ENCODE peak calls at places on chromosomes 13 and 19, in six cellular contexts. One of them, this sample, is unnamed.

GRCh38 chr19:15419413-15420025 is 731 bp upstream of the AKAP8L start:
- DNase-seq in T-helper 1 cell: no peak
- DNase-seq in EL: peak
- DNase-seq in mesothelial cell of epicardium: no peak
- DNase-seq in effector memory CD8-positive, alpha-beta T cell: no peak
- DNase-seq in activated T-cell treated with anti-CD3 and anti-CD28 coated beads for 48 hours: no peak
- DNase-seq in this sample: peak

GRCh38 chr13:20159646-20160345 is 1.1 kb downstream of the GJA3 start:
- DNase-seq in T-helper 1 cell: no peak
- DNase-seq in EL: peak
- DNase-seq in mesothelial cell of epicardium: no peak
- DNase-seq in effector memory CD8-positive, alpha-beta T cell: no peak
- DNase-seq in activated T-cell treated with anti-CD3 and anti-CD28 coated beads for 48 hours: no peak
- DNase-seq in this sample: peak

GRCh38 chr13:60572003-60572792 is 175.2 kb downstream of the TDRD3 start:
- DNase-seq in T-helper 1 cell: no peak
- DNase-seq in EL: peak
- DNase-seq in mesothelial cell of epicardium: no peak
- DNase-seq in effector memory CD8-positive, alpha-beta T cell: no peak
- DNase-seq in activated T-cell treated with anti-CD3 and anti-CD28 coated beads for 48 hours: no peak
- DNase-seq in this sample: peak

GRCh38 chr19:48881741-48882657 is 9.8 kb downstream of the PPP1R15A start:
- DNase-seq in T-helper 1 cell: no peak
- DNase-seq in EL: no peak
- DNase-seq in mesothelial cell of epicardium: no peak
- DNase-seq in effector memory CD8-positive, alpha-beta T cell: no peak
- DNase-seq in activated T-cell treated with anti-CD3 and anti-CD28 coated beads for 48 hours: no peak
- DNase-seq in this sample: peak

GRCh38 chr19:46159418-46159817 is 11.4 kb downstream of the IGFL2 start:
- DNase-seq in T-helper 1 cell: no peak
- DNase-seq in EL: no peak
- DNase-seq in mesothelial cell of epicardium: no peak
- DNase-seq in effector memory CD8-positive, alpha-beta T cell: no peak
- DNase-seq in activated T-cell treated with anti-CD3 and anti-CD28 coated beads for 48 hours: no peak
- DNase-seq in this sample: no peak

GRCh38 chr13:20126460-20127262 is 34.2 kb downstream of the GJA3 start:
- DNase-seq in T-helper 1 cell: no peak
- DNase-seq in EL: no peak
- DNase-seq in mesothelial cell of epicardium: no peak
- DNase-seq in effector memory CD8-positive, alpha-beta T cell: no peak
- DNase-seq in activated T-cell treated with anti-CD3 and anti-CD28 coated beads for 48 hours: no peak
- DNase-seq in this sample: no peak

GRCh38 chr13:99971576-99972189 is at the start of gene ZIC5:
- DNase-seq in T-helper 1 cell: no peak
- DNase-seq in EL: no peak
- DNase-seq in mesothelial cell of epicardium: no peak
- DNase-seq in effector memory CD8-positive, alpha-beta T cell: no peak
- DNase-seq in activated T-cell treated with anti-CD3 and anti-CD28 coated beads for 48 hours: no peak
- DNase-seq in this sample: no peak

GRCh38 chr19:5534787-5535586 is 32.8 kb downstream of the TINCR start:
- DNase-seq in T-helper 1 cell: no peak
- DNase-seq in EL: no peak
- DNase-seq in mesothelial cell of epicardium: no peak
- DNase-seq in effector memory CD8-positive, alpha-beta T cell: no peak
- DNase-seq in activated T-cell treated with anti-CD3 and anti-CD28 coated beads for 48 hours: peak
- DNase-seq in this sample: peak

GRCh38 chr19:52535831-52536800 is 8.6 kb downstream of the ZNF808 start:
- DNase-seq in T-helper 1 cell: peak
- DNase-seq in EL: peak
- DNase-seq in mesothelial cell of epicardium: peak
- DNase-seq in effector memory CD8-positive, alpha-beta T cell: peak
- DNase-seq in activated T-cell treated with anti-CD3 and anti-CD28 coated beads for 48 hours: peak
- DNase-seq in this sample: no peak

GRCh38 chr19:18223860-18224524 is 2.2 kb downstream of the PDE4C start:
- DNase-seq in T-helper 1 cell: no peak
- DNase-seq in EL: peak
- DNase-seq in mesothelial cell of epicardium: peak
- DNase-seq in effector memory CD8-positive, alpha-beta T cell: no peak
- DNase-seq in activated T-cell treated with anti-CD3 and anti-CD28 coated beads for 48 hours: peak
- DNase-seq in this sample: peak

GRCh38 chr13:43848250-43848649 is 31.3 kb downstream of the CCDC122 start:
- DNase-seq in T-helper 1 cell: no peak
- DNase-seq in EL: peak
- DNase-seq in mesothelial cell of epicardium: no peak
- DNase-seq in effector memory CD8-positive, alpha-beta T cell: no peak
- DNase-seq in activated T-cell treated with anti-CD3 and anti-CD28 coated beads for 48 hours: no peak
- DNase-seq in this sample: no peak

GRCh38 chr19:39111593-39112199 is 13.9 kb upstream of the PAK4 start:
- DNase-seq in T-helper 1 cell: no peak
- DNase-seq in EL: no peak
- DNase-seq in mesothelial cell of epicardium: peak
- DNase-seq in effector memory CD8-positive, alpha-beta T cell: no peak
- DNase-seq in activated T-cell treated with anti-CD3 and anti-CD28 coated beads for 48 hours: no peak
- DNase-seq in this sample: peak

GRCh38 chr13:70104481-70104880 is 3.1 kb upstream of the ATXN8OS start:
- DNase-seq in T-helper 1 cell: no peak
- DNase-seq in EL: no peak
- DNase-seq in mesothelial cell of epicardium: no peak
- DNase-seq in effector memory CD8-positive, alpha-beta T cell: no peak
- DNase-seq in activated T-cell treated with anti-CD3 and anti-CD28 coated beads for 48 hours: no peak
- DNase-seq in this sample: no peak

GRCh38 chr13:98142427-98143156 is at the start of gene FARP1:
- DNase-seq in T-helper 1 cell: no peak
- DNase-seq in EL: peak
- DNase-seq in mesothelial cell of epicardium: peak
- DNase-seq in effector memory CD8-positive, alpha-beta T cell: no peak
- DNase-seq in activated T-cell treated with anti-CD3 and anti-CD28 coated beads for 48 hours: peak
- DNase-seq in this sample: peak

GRCh38 chr19:10655457-10656312 is 1.5 kb downstream of the ILF3 start:
- DNase-seq in T-helper 1 cell: no peak
- DNase-seq in EL: peak
- DNase-seq in mesothelial cell of epicardium: no peak
- DNase-seq in effector memory CD8-positive, alpha-beta T cell: no peak
- DNase-seq in activated T-cell treated with anti-CD3 and anti-CD28 coated beads for 48 hours: no peak
- DNase-seq in this sample: peak

GRCh38 chr13:114065926-114066774 is 66.3 kb downstream of the RASA3 start:
- DNase-seq in T-helper 1 cell: no peak
- DNase-seq in EL: no peak
- DNase-seq in mesothelial cell of epicardium: no peak
- DNase-seq in effector memory CD8-positive, alpha-beta T cell: no peak
- DNase-seq in activated T-cell treated with anti-CD3 and anti-CD28 coated beads for 48 hours: peak
- DNase-seq in this sample: no peak

GRCh38 chr19:5691205-5691929 is 1.3 kb downstream of the RPL36 start:
- DNase-seq in T-helper 1 cell: peak
- DNase-seq in EL: peak
- DNase-seq in mesothelial cell of epicardium: no peak
- DNase-seq in effector memory CD8-positive, alpha-beta T cell: peak
- DNase-seq in activated T-cell treated with anti-CD3 and anti-CD28 coated beads for 48 hours: peak
- DNase-seq in this sample: peak

GRCh38 chr19:48206402-48207093 is 36.1 kb downstream of the ZSWIM9 start:
- DNase-seq in T-helper 1 cell: no peak
- DNase-seq in EL: no peak
- DNase-seq in mesothelial cell of epicardium: peak
- DNase-seq in effector memory CD8-positive, alpha-beta T cell: no peak
- DNase-seq in activated T-cell treated with anti-CD3 and anti-CD28 coated beads for 48 hours: no peak
- DNase-seq in this sample: no peak

GRCh38 chr13:95317037-95317989 is 16.1 kb upstream of the ABCC4 start:
- DNase-seq in T-helper 1 cell: no peak
- DNase-seq in EL: peak
- DNase-seq in mesothelial cell of epicardium: no peak
- DNase-seq in effector memory CD8-positive, alpha-beta T cell: no peak
- DNase-seq in activated T-cell treated with anti-CD3 and anti-CD28 coated beads for 48 hours: no peak
- DNase-seq in this sample: no peak

GRCh38 chr19:459724-460511 is 915 bp downstream of the SHC2 start:
- DNase-seq in T-helper 1 cell: no peak
- DNase-seq in EL: peak
- DNase-seq in mesothelial cell of epicardium: peak
- DNase-seq in effector memory CD8-positive, alpha-beta T cell: no peak
- DNase-seq in activated T-cell treated with anti-CD3 and anti-CD28 coated beads for 48 hours: peak
- DNase-seq in this sample: peak